ENCODE peak calls at places on chromosome 18, in six cellular contexts. M, F, R, K, H and O are unnamed samples.

GRCh38 chr18:46677609-46678470 is 20.8 kb upstream of the LOXHD1 start:
- DNase-seq in M (no peak), F (no peak), R (no peak), K (no peak), H (no peak), O (no peak)

GRCh38 chr18:45637546-45638327 is 22.5 kb downstream of the SLC14A2 start:
- DNase-seq in M (no peak), F (no peak), R (no peak), K (no peak), H (no peak), O (no peak)

GRCh38 chr18:30163573-30163972 is 879.0 kb downstream of the DSC3 start:
- DNase-seq in M (no peak), F (no peak), R (no peak), K (no peak), H (no peak), O (no peak)

GRCh38 chr18:62420151-62420512 is 95.0 kb downstream of the TNFRSF11A start:
- DNase-seq in M (peak; percentile 83), F (no peak), R (no peak), K (no peak), H (no peak), O (no peak)

GRCh38 chr18:63518178-63519012 is 23.8 kb upstream of the SERPINB12 start:
- DNase-seq in M (peak; percentile 69), F (peak; percentile 91), R (peak; percentile 27), K (peak; percentile 44), H (peak; percentile 85), O (peak; percentile 74)

GRCh38 chr18:72056171-72056570 is 488.0 kb downstream of the CBLN2 start:
- DNase-seq in M (no peak), F (peak; percentile 17), R (no peak), K (no peak), H (peak; percentile 44), O (no peak)

GRCh38 chr18:3526421-3527354 is 76.7 kb downstream of the TGIF1 start:
- DNase-seq in M (no peak), F (no peak), R (no peak), K (no peak), H (peak; percentile 93), O (no peak)

GRCh38 chr18:45071959-45072358 is 391.3 kb downstream of the SETBP1 start:
- DNase-seq in M (no peak), F (no peak), R (no peak), K (no peak), H (no peak), O (no peak)

GRCh38 chr18:76256897-76257500 is 238.0 kb downstream of the ZNF516 start:
- DNase-seq in M (peak; percentile 37), F (no peak), R (no peak), K (no peak), H (peak; percentile 68), O (peak; percentile 28)

GRCh38 chr18:70276416-70277145 is 12.3 kb upstream of the SOCS6 start:
- DNase-seq in M (peak; percentile 52), F (no peak), R (no peak), K (no peak), H (no peak), O (no peak)